ENCODE peak calls at places on chromosome 12, in five cellular contexts. One of them, this sample, is unnamed.

GRCh38 chr12:111441107-111441928 is 35.6 kb downstream of the SH2B3 start:
- DNase-seq in effector memory CD4-positive, alpha-beta T cell: no peak
- DNase-seq in heart right ventricle: no peak
- DNase-seq in foreskin keratinocyte: no peak
- DNase-seq in tibial artery: peak; percentile 4
- DNase-seq in this sample: no peak

GRCh38 chr12:51896236-51896635 is 8.3 kb downstream of the ANKRD33 start:
- DNase-seq in effector memory CD4-positive, alpha-beta T cell: no peak
- DNase-seq in heart right ventricle: no peak
- DNase-seq in foreskin keratinocyte: no peak
- DNase-seq in tibial artery: peak; percentile 17
- DNase-seq in this sample: no peak

GRCh38 chr12:22467190-22467589 is 77.2 kb downstream of the C2CD5 start:
- DNase-seq in effector memory CD4-positive, alpha-beta T cell: no peak
- DNase-seq in heart right ventricle: no peak
- DNase-seq in foreskin keratinocyte: no peak
- DNase-seq in tibial artery: no peak
- DNase-seq in this sample: no peak

GRCh38 chr12:90741611-90742010 is 213.4 kb downstream of the CCER1 start:
- DNase-seq in effector memory CD4-positive, alpha-beta T cell: no peak
- DNase-seq in heart right ventricle: no peak
- DNase-seq in foreskin keratinocyte: no peak
- DNase-seq in tibial artery: no peak
- DNase-seq in this sample: no peak

GRCh38 chr12:42732908-42733411 is 143.4 kb upstream of the PRICKLE1 start:
- DNase-seq in effector memory CD4-positive, alpha-beta T cell: no peak
- DNase-seq in heart right ventricle: no peak
- DNase-seq in foreskin keratinocyte: no peak
- DNase-seq in tibial artery: no peak
- DNase-seq in this sample: no peak

GRCh38 chr12:119802472-119802871 is 74.6 kb downstream of the CIT start:
- DNase-seq in effector memory CD4-positive, alpha-beta T cell: no peak
- DNase-seq in heart right ventricle: peak; percentile 21
- DNase-seq in foreskin keratinocyte: no peak
- DNase-seq in tibial artery: peak; percentile 59
- DNase-seq in this sample: no peak

GRCh38 chr12:81819991-81820633 is 61.0 kb upstream of the PPFIA2 start:
- DNase-seq in effector memory CD4-positive, alpha-beta T cell: no peak
- DNase-seq in heart right ventricle: no peak
- DNase-seq in foreskin keratinocyte: peak; percentile 23
- DNase-seq in tibial artery: no peak
- DNase-seq in this sample: no peak

GRCh38 chr12:120408771-120409170 is 29.1 kb upstream of the COX6A1 start:
- DNase-seq in effector memory CD4-positive, alpha-beta T cell: no peak
- DNase-seq in heart right ventricle: no peak
- DNase-seq in foreskin keratinocyte: no peak
- DNase-seq in tibial artery: no peak
- DNase-seq in this sample: no peak

GRCh38 chr12:7934153-7934552 is 1.8 kb downstream of the SLC2A3 start:
- DNase-seq in effector memory CD4-positive, alpha-beta T cell: no peak
- DNase-seq in heart right ventricle: no peak
- DNase-seq in foreskin keratinocyte: no peak
- DNase-seq in tibial artery: no peak
- DNase-seq in this sample: no peak

GRCh38 chr12:50224026-50224692 is 57.0 kb upstream of the CERS5 start:
- DNase-seq in effector memory CD4-positive, alpha-beta T cell: peak; percentile 16
- DNase-seq in heart right ventricle: no peak
- DNase-seq in foreskin keratinocyte: peak; percentile 67
- DNase-seq in tibial artery: no peak
- DNase-seq in this sample: no peak

GRCh38 chr12:48946943-48947342 is 10.3 kb downstream of the ARF3 start:
- DNase-seq in effector memory CD4-positive, alpha-beta T cell: no peak
- DNase-seq in heart right ventricle: no peak
- DNase-seq in foreskin keratinocyte: no peak
- DNase-seq in tibial artery: no peak
- DNase-seq in this sample: no peak

GRCh38 chr12:88856201-88856600 is 275.9 kb upstream of the KITLG start:
- DNase-seq in effector memory CD4-positive, alpha-beta T cell: no peak
- DNase-seq in heart right ventricle: no peak
- DNase-seq in foreskin keratinocyte: no peak
- DNase-seq in tibial artery: no peak
- DNase-seq in this sample: no peak

GRCh38 chr12:40552868-40553267 is 139.4 kb upstream of the CNTN1 start:
- DNase-seq in effector memory CD4-positive, alpha-beta T cell: no peak
- DNase-seq in heart right ventricle: no peak
- DNase-seq in foreskin keratinocyte: peak; percentile 72
- DNase-seq in tibial artery: no peak
- DNase-seq in this sample: no peak

GRCh38 chr12:43444940-43445564 is 107.0 kb downstream of the ADAMTS20 start:
- DNase-seq in effector memory CD4-positive, alpha-beta T cell: peak; percentile 30
- DNase-seq in heart right ventricle: no peak
- DNase-seq in foreskin keratinocyte: peak; percentile 43
- DNase-seq in tibial artery: peak; percentile 28
- DNase-seq in this sample: peak; percentile 28

GRCh38 chr12:100675432-100675831 is 101.9 kb downstream of the GAS2L3 start:
- DNase-seq in effector memory CD4-positive, alpha-beta T cell: no peak
- DNase-seq in heart right ventricle: no peak
- DNase-seq in foreskin keratinocyte: peak; percentile 64
- DNase-seq in tibial artery: peak; percentile 44
- DNase-seq in this sample: peak; percentile 32

GRCh38 chr12:30457621-30458289 is 237.9 kb downstream of the IPO8 start:
- DNase-seq in effector memory CD4-positive, alpha-beta T cell: no peak
- DNase-seq in heart right ventricle: no peak
- DNase-seq in foreskin keratinocyte: peak; percentile 81
- DNase-seq in tibial artery: no peak
- DNase-seq in this sample: no peak

GRCh38 chr12:132181570-132182200 is 37.4 kb downstream of the NOC4L start:
- DNase-seq in effector memory CD4-positive, alpha-beta T cell: no peak
- DNase-seq in heart right ventricle: peak; percentile 6
- DNase-seq in foreskin keratinocyte: no peak
- DNase-seq in tibial artery: no peak
- DNase-seq in this sample: no peak

GRCh38 chr12:15608406-15608805 is 180.8 kb downstream of the EPS8 start:
- DNase-seq in effector memory CD4-positive, alpha-beta T cell: no peak
- DNase-seq in heart right ventricle: no peak
- DNase-seq in foreskin keratinocyte: no peak
- DNase-seq in tibial artery: no peak
- DNase-seq in this sample: no peak

GRCh38 chr12:93616584-93617101 is 44.2 kb downstream of the SOCS2 start:
- DNase-seq in effector memory CD4-positive, alpha-beta T cell: no peak
- DNase-seq in heart right ventricle: no peak
- DNase-seq in foreskin keratinocyte: peak; percentile 74
- DNase-seq in tibial artery: no peak
- DNase-seq in this sample: no peak

GRCh38 chr12:49903700-49904423 is at the start of gene FAIM2:
- DNase-seq in effector memory CD4-positive, alpha-beta T cell: peak; percentile 11
- DNase-seq in heart right ventricle: peak; percentile 72
- DNase-seq in foreskin keratinocyte: no peak
- DNase-seq in tibial artery: peak; percentile 56
- DNase-seq in this sample: peak; percentile 47

GRCh38 chr12:121857322-121858246 is 1.1 kb downstream of the HPD start:
- DNase-seq in effector memory CD4-positive, alpha-beta T cell: no peak
- DNase-seq in heart right ventricle: no peak
- DNase-seq in foreskin keratinocyte: no peak
- DNase-seq in tibial artery: no peak
- DNase-seq in this sample: no peak

GRCh38 chr12:3190101-3190500 is 112.9 kb downstream of the TSPAN9 start:
- DNase-seq in effector memory CD4-positive, alpha-beta T cell: no peak
- DNase-seq in heart right ventricle: no peak
- DNase-seq in foreskin keratinocyte: no peak
- DNase-seq in tibial artery: no peak
- DNase-seq in this sample: no peak

GRCh38 chr12:55653031-55653430 is 16.3 kb downstream of the OR10P1 start:
- DNase-seq in effector memory CD4-positive, alpha-beta T cell: no peak
- DNase-seq in heart right ventricle: no peak
- DNase-seq in foreskin keratinocyte: no peak
- DNase-seq in tibial artery: no peak
- DNase-seq in this sample: no peak

GRCh38 chr12:8154526-8154925 is 2.3 kb upstream of the ZNF705A start:
- DNase-seq in effector memory CD4-positive, alpha-beta T cell: no peak
- DNase-seq in heart right ventricle: no peak
- DNase-seq in foreskin keratinocyte: no peak
- DNase-seq in tibial artery: no peak
- DNase-seq in this sample: no peak

GRCh38 chr12:3553681-3554546 is 62.9 kb downstream of the PRMT8 start:
- DNase-seq in effector memory CD4-positive, alpha-beta T cell: no peak
- DNase-seq in heart right ventricle: no peak
- DNase-seq in foreskin keratinocyte: no peak
- DNase-seq in tibial artery: no peak
- DNase-seq in this sample: no peak

GRCh38 chr12:10122689-10123088 is 7.3 kb downstream of the CLEC7A start:
- DNase-seq in effector memory CD4-positive, alpha-beta T cell: no peak
- DNase-seq in heart right ventricle: no peak
- DNase-seq in foreskin keratinocyte: no peak
- DNase-seq in tibial artery: no peak
- DNase-seq in this sample: no peak

GRCh38 chr12:107365703-107366102 is 272.4 kb upstream of the CRY1 start:
- DNase-seq in effector memory CD4-positive, alpha-beta T cell: no peak
- DNase-seq in heart right ventricle: no peak
- DNase-seq in foreskin keratinocyte: no peak
- DNase-seq in tibial artery: no peak
- DNase-seq in this sample: no peak

GRCh38 chr12:28415755-28416154 is 225.5 kb downstream of the CCDC91 start:
- DNase-seq in effector memory CD4-positive, alpha-beta T cell: no peak
- DNase-seq in heart right ventricle: no peak
- DNase-seq in foreskin keratinocyte: peak; percentile 83
- DNase-seq in tibial artery: no peak
- DNase-seq in this sample: no peak

GRCh38 chr12:31629756-31630732 is 29.4 kb upstream of the ETFBKMT start:
- DNase-seq in effector memory CD4-positive, alpha-beta T cell: no peak
- DNase-seq in heart right ventricle: peak; percentile 23
- DNase-seq in foreskin keratinocyte: no peak
- DNase-seq in tibial artery: no peak
- DNase-seq in this sample: no peak

GRCh38 chr12:54389139-54389508 is 4.6 kb upstream of the ZNF385A start:
- DNase-seq in effector memory CD4-positive, alpha-beta T cell: no peak
- DNase-seq in heart right ventricle: no peak
- DNase-seq in foreskin keratinocyte: no peak
- DNase-seq in tibial artery: no peak
- DNase-seq in this sample: no peak
- H3K4me1 ChIP-seq in effector memory CD4-positive, alpha-beta T cell: peaks cover 4% of the 10 kb centered on the region
- H3K4me1 ChIP-seq in heart right ventricle: peaks cover 3% of the 10 kb centered on the region
- H3K4me1 ChIP-seq in foreskin keratinocyte: peaks cover 50% of the 10 kb centered on the region
- H3K4me1 ChIP-seq in tibial artery: peaks cover 30% of the 10 kb centered on the region
- H3K4me1 ChIP-seq in this sample: peaks cover 60% of the 10 kb centered on the region

GRCh38 chr12:6376079-6376941 is 947 bp upstream of the SCNN1A start:
- DNase-seq in effector memory CD4-positive, alpha-beta T cell: no peak
- DNase-seq in heart right ventricle: no peak
- DNase-seq in foreskin keratinocyte: peak; percentile 57
- DNase-seq in tibial artery: peak; percentile 70
- DNase-seq in this sample: peak; percentile 73
- H3K27ac ChIP-seq in effector memory CD4-positive, alpha-beta T cell: no peak overlapping the region
- H3K27ac ChIP-seq in heart right ventricle: peak overlapping the region; percentile 62
- H3K27ac ChIP-seq in foreskin keratinocyte: no peak overlapping the region
- H3K27ac ChIP-seq in tibial artery: peak overlapping the region; percentile 49
- H3K27ac ChIP-seq in this sample: peak overlapping the region; percentile 47

GRCh38 chr12:118055144-118055557 is 5.8 kb downstream of the WSB2 start:
- DNase-seq in effector memory CD4-positive, alpha-beta T cell: peak; percentile 46
- DNase-seq in heart right ventricle: peak; percentile 30
- DNase-seq in foreskin keratinocyte: no peak
- DNase-seq in tibial artery: peak; percentile 30
- DNase-seq in this sample: no peak
- H3K4me1 ChIP-seq in effector memory CD4-positive, alpha-beta T cell: peaks cover 8% of the 10 kb centered on the region
- H3K4me1 ChIP-seq in heart right ventricle: peaks cover 32% of the 10 kb centered on the region
- H3K4me1 ChIP-seq in foreskin keratinocyte: peaks cover 24% of the 10 kb centered on the region
- H3K4me1 ChIP-seq in tibial artery: peaks cover 41% of the 10 kb centered on the region
- H3K4me1 ChIP-seq in this sample: peaks cover 74% of the 10 kb centered on the region

GRCh38 chr12:52975820-52976573 is 27.1 kb downstream of the KRT18 start:
- DNase-seq in effector memory CD4-positive, alpha-beta T cell: no peak
- DNase-seq in heart right ventricle: peak; percentile 37
- DNase-seq in foreskin keratinocyte: peak; percentile 36
- DNase-seq in tibial artery: no peak
- DNase-seq in this sample: no peak

GRCh38 chr12:52976574-52977071 is 27.7 kb downstream of the KRT18 start:
- DNase-seq in effector memory CD4-positive, alpha-beta T cell: no peak
- DNase-seq in heart right ventricle: no peak
- DNase-seq in foreskin keratinocyte: no peak
- DNase-seq in tibial artery: no peak
- DNase-seq in this sample: no peak

GRCh38 chr12:52980096-52980694 is 26.1 kb upstream of the EIF4B start:
- DNase-seq in effector memory CD4-positive, alpha-beta T cell: no peak
- DNase-seq in heart right ventricle: no peak
- DNase-seq in foreskin keratinocyte: no peak
- DNase-seq in tibial artery: no peak
- DNase-seq in this sample: no peak

GRCh38 chr12:52975204-52975603 is 26.3 kb downstream of the KRT18 start:
- DNase-seq in effector memory CD4-positive, alpha-beta T cell: no peak
- DNase-seq in heart right ventricle: no peak
- DNase-seq in foreskin keratinocyte: no peak
- DNase-seq in tibial artery: no peak
- DNase-seq in this sample: peak; percentile 21

GRCh38 chr12:52977195-52977594 is 28.3 kb downstream of the KRT18 start:
- DNase-seq in effector memory CD4-positive, alpha-beta T cell: no peak
- DNase-seq in heart right ventricle: no peak
- DNase-seq in foreskin keratinocyte: no peak
- DNase-seq in tibial artery: no peak
- DNase-seq in this sample: no peak
- H3K27ac ChIP-seq in effector memory CD4-positive, alpha-beta T cell: no peak overlapping the region
- H3K27ac ChIP-seq in heart right ventricle: no peak overlapping the region
- H3K27ac ChIP-seq in foreskin keratinocyte: no peak overlapping the region
- H3K27ac ChIP-seq in tibial artery: no peak overlapping the region
- H3K27ac ChIP-seq in this sample: no peak overlapping the region

DNA sequence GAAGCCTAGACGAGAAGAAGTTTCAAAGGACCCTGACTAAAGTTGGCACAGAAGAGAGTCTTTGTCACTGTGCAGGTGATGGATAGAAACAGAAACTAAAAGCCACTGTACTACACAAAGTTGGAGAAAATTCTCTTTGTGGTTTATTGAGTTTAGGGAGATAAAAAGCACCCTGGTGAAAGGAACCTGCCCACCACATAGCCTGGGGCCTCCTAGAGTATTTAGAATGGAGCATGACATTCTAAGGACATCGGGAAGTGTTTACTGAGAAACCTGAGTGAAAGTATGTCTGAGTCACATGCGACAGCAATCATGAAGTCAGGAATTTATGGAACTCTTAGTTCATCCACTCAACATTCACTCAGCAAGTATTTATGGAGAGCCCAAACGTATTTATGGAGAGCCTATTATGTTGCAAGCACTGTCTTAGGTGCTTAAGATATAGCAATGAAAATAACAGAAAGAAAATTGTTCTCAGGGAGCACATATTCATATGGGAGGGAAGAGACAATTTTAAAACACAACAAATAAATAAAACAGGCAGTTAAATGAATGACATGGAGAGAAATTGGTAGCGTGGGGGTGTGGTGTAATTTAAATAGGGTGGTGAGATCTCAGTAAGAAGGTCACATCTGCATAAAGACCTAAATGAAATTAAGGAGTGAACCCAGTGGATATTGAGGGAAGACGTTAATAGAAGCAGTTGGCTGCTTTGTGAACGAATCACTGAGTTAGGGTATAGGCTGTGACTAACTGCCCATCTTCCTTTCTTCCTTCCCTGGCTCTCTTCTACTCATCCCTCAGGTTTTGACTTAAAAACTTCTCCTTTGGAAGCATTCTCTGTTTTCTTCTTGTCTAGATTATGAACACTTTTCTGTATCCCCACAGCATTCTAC is 65.0 kb downstream of the BTG1 start:
- DNase-seq in effector memory CD4-positive, alpha-beta T cell: no peak
- DNase-seq in heart right ventricle: no peak
- DNase-seq in foreskin keratinocyte: peak; percentile 94
- DNase-seq in tibial artery: no peak
- DNase-seq in this sample: no peak
- H3K4me1 ChIP-seq in effector memory CD4-positive, alpha-beta T cell: peaks cover 4% of the 10 kb centered on the region
- H3K4me1 ChIP-seq in heart right ventricle: peaks cover 9% of the 10 kb centered on the region
- H3K4me1 ChIP-seq in foreskin keratinocyte: peaks cover 31% of the 10 kb centered on the region
- H3K4me1 ChIP-seq in tibial artery: peaks cover 4% of the 10 kb centered on the region
- H3K4me1 ChIP-seq in this sample: peaks cover 10% of the 10 kb centered on the region

This sample was measured in heart left ventricle.